ENCODE peak calls at places on chromosomes 7 and 10, in six cellular contexts. X is kidney tubule cell; U is tibial nerve; P is anterior cingulate cortex; E is kidney; F is activated CD8-positive, alpha-beta memory T cell treated with anti-CD3 and anti-CD28 coated beads, Interleukin-2, amount 50 U/mL, for 4 hours. J is an unnamed sample.

GRCh38 chr7:65441010-65441409 is 67.4 kb downstream of the ZNF92 start:
- DNase-seq in X (peak; percentile 88), U (no peak), P (no peak), E (no peak), F (no peak), J (no peak)

GRCh38 chr10:110733256-110733952 is 89.3 kb downstream of the RBM20 start:
- DNase-seq in X (peak; percentile 33), U (no peak), P (peak; percentile 2), E (no peak), F (no peak), J (no peak)

GRCh38 chr7:142960955-142961512 is 1.1 kb downstream of the KEL start:
- DNase-seq in X (no peak), U (no peak), P (no peak), E (no peak), F (no peak), J (no peak)

GRCh38 chr7:140581411-140581810 is 59.2 kb downstream of the DENND2A start:
- DNase-seq in X (no peak), U (no peak), P (peak; percentile 51), E (no peak), F (no peak), J (no peak)

GRCh38 chr10:24417053-24417452 is 208.1 kb downstream of the KIAA1217 start:
- DNase-seq in X (no peak), U (no peak), P (no peak), E (no peak), F (no peak), J (no peak)

GRCh38 chr7:140275069-140275961 is 98.5 kb upstream of the KDM7A start:
- DNase-seq in X (no peak), U (peak; percentile 11), P (no peak), E (no peak), F (no peak), J (no peak)

GRCh38 chr7:19009241-19009935 is 108.0 kb downstream of the TWIST1 start:
- DNase-seq in X (no peak), U (no peak), P (no peak), E (no peak), F (no peak), J (no peak)

GRCh38 chr10:124164252-124164651 is 70.9 kb upstream of the CHST15 start:
- DNase-seq in X (no peak), U (no peak), P (no peak), E (no peak), F (no peak), J (no peak)

GRCh38 chr10:70515035-70515702 is 36.6 kb downstream of the PALD1 start:
- DNase-seq in X (no peak), U (no peak), P (no peak), E (no peak), F (no peak), J (no peak)

GRCh38 chr7:80907141-80907601 is 11.7 kb downstream of the SEMA3C start:
- DNase-seq in X (no peak), U (no peak), P (no peak), E (no peak), F (no peak), J (no peak)

GRCh38 chr10:50501478-50501877 is 122.3 kb downstream of the SGMS1 start:
- DNase-seq in X (peak; percentile 6), U (no peak), P (no peak), E (no peak), F (no peak), J (no peak)

GRCh38 chr7:155793720-155794119 is 18.5 kb downstream of the SHH start:
- DNase-seq in X (no peak), U (no peak), P (no peak), E (no peak), F (peak; percentile 12), J (no peak)

J was measured in MV-4-11.